ENCODE peak calls at places on chromosomes 11 and 22, in nine cellular contexts. One of them, this sample, is unnamed.

GRCh38 chr22:50200333-50201190 is at the start of gene SELENOO:
- DNase-seq in esophagus squamous epithelium: peak; percentile 67
- DNase-seq in B cell: peak; percentile 100
- DNase-seq in Peyer's patch: peak; percentile 96
- DNase-seq in WTC11: peak; percentile 89
- DNase-seq in sigmoid colon: peak; percentile 95
- DNase-seq in lower leg skin: peak; percentile 98
- DNase-seq in GM12865: peak; percentile 95
- DNase-seq in pancreas: peak; percentile 95
- DNase-seq in this sample: peak; percentile 87

GRCh38 chr11:122149232-122149631 is 33.2 kb upstream of the BLID start:
- DNase-seq in esophagus squamous epithelium: no peak
- DNase-seq in B cell: no peak
- DNase-seq in Peyer's patch: no peak
- DNase-seq in WTC11: no peak
- DNase-seq in sigmoid colon: no peak
- DNase-seq in lower leg skin: no peak
- DNase-seq in GM12865: no peak
- DNase-seq in pancreas: no peak
- DNase-seq in this sample: no peak

GRCh38 chr11:103364687-103365086 is 255.5 kb downstream of the DYNC2H1 start:
- DNase-seq in esophagus squamous epithelium: no peak
- DNase-seq in B cell: no peak
- DNase-seq in Peyer's patch: no peak
- DNase-seq in WTC11: no peak
- DNase-seq in sigmoid colon: no peak
- DNase-seq in lower leg skin: no peak
- DNase-seq in GM12865: no peak
- DNase-seq in pancreas: no peak
- DNase-seq in this sample: no peak

GRCh38 chr22:50396751-50397370 is 53.7 kb downstream of the PPP6R2 start:
- DNase-seq in esophagus squamous epithelium: no peak
- DNase-seq in B cell: no peak
- DNase-seq in Peyer's patch: no peak
- DNase-seq in WTC11: no peak
- DNase-seq in sigmoid colon: no peak
- DNase-seq in lower leg skin: no peak
- DNase-seq in GM12865: no peak
- DNase-seq in pancreas: no peak
- DNase-seq in this sample: no peak

GRCh38 chr11:131253885-131254204 is 116.6 kb upstream of the NTM start:
- DNase-seq in esophagus squamous epithelium: no peak
- DNase-seq in B cell: no peak
- DNase-seq in Peyer's patch: no peak
- DNase-seq in WTC11: peak; percentile 61
- DNase-seq in sigmoid colon: no peak
- DNase-seq in lower leg skin: no peak
- DNase-seq in GM12865: no peak
- DNase-seq in pancreas: no peak
- DNase-seq in this sample: no peak

GRCh38 chr11:56271092-56271491 is 2.9 kb upstream of the OR5T1 start:
- DNase-seq in esophagus squamous epithelium: no peak
- DNase-seq in B cell: no peak
- DNase-seq in Peyer's patch: no peak
- DNase-seq in WTC11: no peak
- DNase-seq in sigmoid colon: no peak
- DNase-seq in lower leg skin: no peak
- DNase-seq in GM12865: no peak
- DNase-seq in pancreas: no peak
- DNase-seq in this sample: no peak

GRCh38 chr22:25060522-25061071 is 108.1 kb downstream of the KIAA1671 start:
- DNase-seq in esophagus squamous epithelium: no peak
- DNase-seq in B cell: no peak
- DNase-seq in Peyer's patch: no peak
- DNase-seq in WTC11: no peak
- DNase-seq in sigmoid colon: no peak
- DNase-seq in lower leg skin: no peak
- DNase-seq in GM12865: no peak
- DNase-seq in pancreas: no peak
- DNase-seq in this sample: no peak

GRCh38 chr11:8111636-8112035 is 30.6 kb downstream of the TUB start:
- DNase-seq in esophagus squamous epithelium: no peak
- DNase-seq in B cell: no peak
- DNase-seq in Peyer's patch: no peak
- DNase-seq in WTC11: no peak
- DNase-seq in sigmoid colon: no peak
- DNase-seq in lower leg skin: no peak
- DNase-seq in GM12865: no peak
- DNase-seq in pancreas: no peak
- DNase-seq in this sample: no peak

GRCh38 chr11:129041611-129042018 is 98.9 kb upstream of the TP53AIP1 start:
- DNase-seq in esophagus squamous epithelium: no peak
- DNase-seq in B cell: no peak
- DNase-seq in Peyer's patch: no peak
- DNase-seq in WTC11: no peak
- DNase-seq in sigmoid colon: no peak
- DNase-seq in lower leg skin: no peak
- DNase-seq in GM12865: no peak
- DNase-seq in pancreas: no peak
- DNase-seq in this sample: peak; percentile 50

GRCh38 chr22:49747130-49747529 is 80.5 kb downstream of the BRD1 start:
- DNase-seq in esophagus squamous epithelium: no peak
- DNase-seq in B cell: no peak
- DNase-seq in Peyer's patch: no peak
- DNase-seq in WTC11: no peak
- DNase-seq in sigmoid colon: no peak
- DNase-seq in lower leg skin: peak; percentile 6
- DNase-seq in GM12865: no peak
- DNase-seq in pancreas: no peak
- DNase-seq in this sample: no peak

GRCh38 chr22:24325105-24325757 is 54.6 kb downstream of the SPECC1L start:
- DNase-seq in esophagus squamous epithelium: no peak
- DNase-seq in B cell: peak; percentile 56
- DNase-seq in Peyer's patch: no peak
- DNase-seq in WTC11: no peak
- DNase-seq in sigmoid colon: no peak
- DNase-seq in lower leg skin: no peak
- DNase-seq in GM12865: peak; percentile 84
- DNase-seq in pancreas: no peak
- DNase-seq in this sample: peak; percentile 88

GRCh38 chr22:46103664-46104063 is 46.7 kb upstream of the PPARA start:
- DNase-seq in esophagus squamous epithelium: no peak
- DNase-seq in B cell: no peak
- DNase-seq in Peyer's patch: no peak
- DNase-seq in WTC11: no peak
- DNase-seq in sigmoid colon: no peak
- DNase-seq in lower leg skin: no peak
- DNase-seq in GM12865: no peak
- DNase-seq in pancreas: no peak
- DNase-seq in this sample: no peak

GRCh38 chr11:71544525-71545214 is 3.5 kb upstream of the KRTAP5-9 start:
- DNase-seq in esophagus squamous epithelium: no peak
- DNase-seq in B cell: no peak
- DNase-seq in Peyer's patch: no peak
- DNase-seq in WTC11: no peak
- DNase-seq in sigmoid colon: no peak
- DNase-seq in lower leg skin: no peak
- DNase-seq in GM12865: no peak
- DNase-seq in pancreas: no peak
- DNase-seq in this sample: no peak

GRCh38 chr22:38700271-38700788 is 413 bp downstream of the JOSD1 start:
- DNase-seq in esophagus squamous epithelium: no peak
- DNase-seq in B cell: no peak
- DNase-seq in Peyer's patch: no peak
- DNase-seq in WTC11: peak; percentile 65
- DNase-seq in sigmoid colon: peak; percentile 83
- DNase-seq in lower leg skin: no peak
- DNase-seq in GM12865: no peak
- DNase-seq in pancreas: peak; percentile 80
- DNase-seq in this sample: peak; percentile 69

GRCh38 chr11:27039873-27040272 is 742 bp upstream of the BBOX1 start:
- DNase-seq in esophagus squamous epithelium: no peak
- DNase-seq in B cell: no peak
- DNase-seq in Peyer's patch: no peak
- DNase-seq in WTC11: no peak
- DNase-seq in sigmoid colon: no peak
- DNase-seq in lower leg skin: no peak
- DNase-seq in GM12865: no peak
- DNase-seq in pancreas: no peak
- DNase-seq in this sample: no peak
- TF ChIP-seq CTCF in esophagus squamous epithelium: no peak
- TF ChIP-seq CTCF in B cell: no peak
- TF ChIP-seq CTCF in Peyer's patch: no peak
- TF ChIP-seq CTCF in WTC11: no peak
- TF ChIP-seq CTCF in sigmoid colon: no peak
- TF ChIP-seq CTCF in lower leg skin: no peak
- TF ChIP-seq CTCF in GM12865: no peak
- TF ChIP-seq CTCF in pancreas: no peak
- TF ChIP-seq CTCF in this sample: no peak

GRCh38 chr22:22767876-22768602 is 119.6 kb upstream of the IGLL5 start:
- DNase-seq in esophagus squamous epithelium: no peak
- DNase-seq in B cell: no peak
- DNase-seq in Peyer's patch: no peak
- DNase-seq in WTC11: peak; percentile 73
- DNase-seq in sigmoid colon: no peak
- DNase-seq in lower leg skin: no peak
- DNase-seq in GM12865: no peak
- DNase-seq in pancreas: no peak
- DNase-seq in this sample: no peak
- TF ChIP-seq CTCF in esophagus squamous epithelium: no peak
- TF ChIP-seq CTCF in B cell: no peak
- TF ChIP-seq CTCF in Peyer's patch: no peak
- TF ChIP-seq CTCF in WTC11: peak; percentile 32
- TF ChIP-seq CTCF in sigmoid colon: no peak
- TF ChIP-seq CTCF in lower leg skin: no peak
- TF ChIP-seq CTCF in GM12865: no peak
- TF ChIP-seq CTCF in pancreas: no peak
- TF ChIP-seq CTCF in this sample: peak; percentile 21

GRCh38 chr11:95155385-95155784 is 65.7 kb downstream of the ENDOD1 start:
- DNase-seq in esophagus squamous epithelium: no peak
- DNase-seq in B cell: no peak
- DNase-seq in Peyer's patch: no peak
- DNase-seq in WTC11: no peak
- DNase-seq in sigmoid colon: no peak
- DNase-seq in lower leg skin: no peak
- DNase-seq in GM12865: no peak
- DNase-seq in pancreas: no peak
- DNase-seq in this sample: no peak

GRCh38 chr11:95156133-95156731 is 66.6 kb downstream of the ENDOD1 start:
- DNase-seq in esophagus squamous epithelium: no peak
- DNase-seq in B cell: no peak
- DNase-seq in Peyer's patch: no peak
- DNase-seq in WTC11: peak; percentile 32
- DNase-seq in sigmoid colon: no peak
- DNase-seq in lower leg skin: no peak
- DNase-seq in GM12865: no peak
- DNase-seq in pancreas: no peak
- DNase-seq in this sample: no peak

GRCh38 chr11:95152878-95153856 is 63.5 kb downstream of the ENDOD1 start:
- DNase-seq in esophagus squamous epithelium: no peak
- DNase-seq in B cell: peak; percentile 46
- DNase-seq in Peyer's patch: no peak
- DNase-seq in WTC11: no peak
- DNase-seq in sigmoid colon: no peak
- DNase-seq in lower leg skin: no peak
- DNase-seq in GM12865: peak; percentile 35
- DNase-seq in pancreas: no peak
- DNase-seq in this sample: no peak

GRCh38 chr11:95153857-95154246 is 64.2 kb downstream of the ENDOD1 start:
- DNase-seq in esophagus squamous epithelium: no peak
- DNase-seq in B cell: no peak
- DNase-seq in Peyer's patch: no peak
- DNase-seq in WTC11: no peak
- DNase-seq in sigmoid colon: no peak
- DNase-seq in lower leg skin: no peak
- DNase-seq in GM12865: no peak
- DNase-seq in pancreas: no peak
- DNase-seq in this sample: no peak

DNA sequence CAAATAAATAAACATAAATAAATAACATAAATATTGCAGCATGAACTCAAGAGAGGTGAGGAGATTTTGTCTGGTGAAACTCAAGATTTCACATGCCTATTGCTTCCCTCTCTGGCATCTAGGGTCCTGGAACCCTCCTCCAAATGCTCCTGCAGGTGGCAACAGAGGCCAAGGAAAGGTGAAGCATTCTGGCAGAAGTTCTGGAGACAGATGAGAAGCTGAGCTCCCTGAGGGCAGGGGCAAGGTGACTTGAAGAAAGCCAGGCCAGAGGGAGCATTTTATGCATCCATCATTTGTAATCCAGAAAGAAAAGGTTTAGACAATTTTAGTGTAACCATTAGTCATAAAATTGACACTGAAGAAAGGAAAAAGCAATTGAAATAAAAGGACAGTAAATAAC is 64.9 kb downstream of the ENDOD1 start:
- DNase-seq in esophagus squamous epithelium: no peak
- DNase-seq in B cell: peak; percentile 62
- DNase-seq in Peyer's patch: peak; percentile 84
- DNase-seq in WTC11: peak; percentile 75
- DNase-seq in sigmoid colon: no peak
- DNase-seq in lower leg skin: no peak
- DNase-seq in GM12865: peak; percentile 74
- DNase-seq in pancreas: no peak
- DNase-seq in this sample: peak; percentile 48
- TF ChIP-seq CTCF in esophagus squamous epithelium: peak; percentile 16
- TF ChIP-seq CTCF in B cell: peak; percentile 63
- TF ChIP-seq CTCF in Peyer's patch: peak; percentile 64
- TF ChIP-seq CTCF in WTC11: peak; percentile 54
- TF ChIP-seq CTCF in sigmoid colon: peak; percentile 16
- TF ChIP-seq CTCF in lower leg skin: no peak
- TF ChIP-seq CTCF in GM12865: peak; percentile 60
- TF ChIP-seq CTCF in pancreas: peak; percentile 17
- TF ChIP-seq CTCF in this sample: peak; percentile 57

GRCh38 chr22:27723708-27724107 is 77.8 kb downstream of the MN1 start:
- DNase-seq in esophagus squamous epithelium: no peak
- DNase-seq in B cell: no peak
- DNase-seq in Peyer's patch: no peak
- DNase-seq in WTC11: no peak
- DNase-seq in sigmoid colon: no peak
- DNase-seq in lower leg skin: no peak
- DNase-seq in GM12865: no peak
- DNase-seq in pancreas: no peak
- DNase-seq in this sample: no peak

GRCh38 chr22:27724181-27724580 is 77.4 kb downstream of the MN1 start:
- DNase-seq in esophagus squamous epithelium: no peak
- DNase-seq in B cell: no peak
- DNase-seq in Peyer's patch: no peak
- DNase-seq in WTC11: no peak
- DNase-seq in sigmoid colon: no peak
- DNase-seq in lower leg skin: no peak
- DNase-seq in GM12865: no peak
- DNase-seq in pancreas: no peak
- DNase-seq in this sample: no peak

GRCh38 chr22:27720860-27721259 is 80.7 kb downstream of the MN1 start:
- DNase-seq in esophagus squamous epithelium: no peak
- DNase-seq in B cell: no peak
- DNase-seq in Peyer's patch: no peak
- DNase-seq in WTC11: no peak
- DNase-seq in sigmoid colon: no peak
- DNase-seq in lower leg skin: no peak
- DNase-seq in GM12865: no peak
- DNase-seq in pancreas: no peak
- DNase-seq in this sample: no peak

GRCh38 chr22:27724706-27725105 is 76.8 kb downstream of the MN1 start:
- DNase-seq in esophagus squamous epithelium: no peak
- DNase-seq in B cell: no peak
- DNase-seq in Peyer's patch: no peak
- DNase-seq in WTC11: no peak
- DNase-seq in sigmoid colon: no peak
- DNase-seq in lower leg skin: no peak
- DNase-seq in GM12865: no peak
- DNase-seq in pancreas: no peak
- DNase-seq in this sample: no peak

GRCh38 chr22:27723150-27723549 is 78.4 kb downstream of the MN1 start:
- DNase-seq in esophagus squamous epithelium: no peak
- DNase-seq in B cell: no peak
- DNase-seq in Peyer's patch: no peak
- DNase-seq in WTC11: no peak
- DNase-seq in sigmoid colon: no peak
- DNase-seq in lower leg skin: no peak
- DNase-seq in GM12865: no peak
- DNase-seq in pancreas: no peak
- DNase-seq in this sample: no peak
- TF ChIP-seq CTCF in esophagus squamous epithelium: no peak
- TF ChIP-seq CTCF in B cell: no peak
- TF ChIP-seq CTCF in Peyer's patch: no peak
- TF ChIP-seq CTCF in WTC11: no peak
- TF ChIP-seq CTCF in sigmoid colon: no peak
- TF ChIP-seq CTCF in lower leg skin: no peak
- TF ChIP-seq CTCF in GM12865: no peak
- TF ChIP-seq CTCF in pancreas: no peak
- TF ChIP-seq CTCF in this sample: peak; percentile 21